ENCODE peak calls at places on chromosomes 12 and 14, in six cellular contexts. Z, I, G, C, P and R are unnamed samples.

GRCh38 chr14:37569729-37570128 is 25.3 kb downstream of the FOXA1 start:
- DNase-seq in Z (no peak), I (no peak), G (no peak), C (no peak), P (no peak), R (no peak)

GRCh38 chr14:53999061-53999488 is 42.5 kb upstream of the BMP4 start:
- DNase-seq in Z (no peak), I (peak), G (no peak), C (no peak), P (peak), R (no peak)

GRCh38 chr14:55609681-55610080 is 29.7 kb downstream of the KTN1 start:
- DNase-seq in Z (no peak), I (peak), G (no peak), C (no peak), P (peak), R (no peak)

GRCh38 chr14:104366931-104367810 is 212.4 kb upstream of the C14orf180 start:
- DNase-seq in Z (no peak), I (no peak), G (no peak), C (no peak), P (no peak), R (no peak)

GRCh38 chr14:58731465-58732330 is 93.9 kb downstream of the DACT1 start:
- DNase-seq in Z (no peak), I (peak), G (no peak), C (no peak), P (peak), R (no peak)

GRCh38 chr12:12835378-12836145 is 22.4 kb downstream of the DDX47 start:
- DNase-seq in Z (no peak), I (no peak), G (no peak), C (no peak), P (peak), R (no peak)

GRCh38 chr12:29148958-29149690 is at the start of gene FAR2:
- DNase-seq in Z (no peak), I (peak), G (peak), C (peak), P (peak), R (no peak)

GRCh38 chr12:19726592-19726991 is 287.3 kb downstream of the AEBP2 start:
- DNase-seq in Z (no peak), I (no peak), G (no peak), C (no peak), P (no peak), R (no peak)

GRCh38 chr14:65281991-65282908 is 130.3 kb upstream of the FUT8 start:
- DNase-seq in Z (no peak), I (peak), G (peak), C (peak), P (peak), R (no peak)

GRCh38 chr14:60304509-60304908 is 55.5 kb downstream of the PPM1A start:
- DNase-seq in Z (no peak), I (no peak), G (peak), C (no peak), P (no peak), R (no peak)

GRCh38 chr14:51004801-51005526 is 60.7 kb upstream of the PYGL start:
- DNase-seq in Z (no peak), I (peak), G (no peak), C (no peak), P (peak), R (no peak)

GRCh38 chr12:52782502-52782901 is 5.4 kb upstream of the KRT76 start:
- DNase-seq in Z (no peak), I (no peak), G (no peak), C (no peak), P (no peak), R (no peak)

GRCh38 chr12:26275313-26276257 is 80.2 kb downstream of the SSPN start:
- DNase-seq in Z (no peak), I (peak), G (no peak), C (no peak), P (no peak), R (no peak)

GRCh38 chr14:70098257-70098809 is 90.4 kb downstream of the SLC8A3 start:
- DNase-seq in Z (no peak), I (peak), G (no peak), C (no peak), P (no peak), R (no peak)

GRCh38 chr12:80262372-80263170 is 163.2 kb downstream of the OTOGL start:
- DNase-seq in Z (no peak), I (no peak), G (no peak), C (no peak), P (peak), R (no peak)

GRCh38 chr12:30980886-30981662 is 54.5 kb downstream of the TSPAN11 start:
- DNase-seq in Z (no peak), I (no peak), G (peak), C (no peak), P (no peak), R (no peak)

GRCh38 chr14:22685467-22685866 is 41.3 kb upstream of the OR6J1 start:
- DNase-seq in Z (no peak), I (no peak), G (no peak), C (no peak), P (no peak), R (no peak)

GRCh38 chr14:92437729-92438280 is 75.8 kb upstream of the RIN3 start:
- DNase-seq in Z (no peak), I (no peak), G (no peak), C (no peak), P (no peak), R (no peak)

GRCh38 chr12:92038476-92038875 is 107.2 kb downstream of the BTG1 start:
- DNase-seq in Z (no peak), I (no peak), G (no peak), C (no peak), P (no peak), R (no peak)

GRCh38 chr12:22653075-22653474 is 28.1 kb downstream of the ETNK1 start:
- DNase-seq in Z (no peak), I (peak), G (no peak), C (no peak), P (peak), R (no peak)

GRCh38 chr14:65472189-65472588 is 59.7 kb downstream of the FUT8 start:
- DNase-seq in Z (no peak), I (no peak), G (no peak), C (no peak), P (no peak), R (no peak)

GRCh38 chr12:11895421-11896064 is 175.2 kb upstream of the BCL2L14 start:
- DNase-seq in Z (no peak), I (no peak), G (no peak), C (no peak), P (no peak), R (no peak)

GRCh38 chr12:85872497-85873091 is 1.5 kb upstream of the NTS start:
- DNase-seq in Z (no peak), I (peak), G (no peak), C (no peak), P (peak), R (no peak)

GRCh38 chr12:117343296-117343695 is 18.1 kb downstream of the NOS1 start:
- DNase-seq in Z (no peak), I (no peak), G (no peak), C (no peak), P (no peak), R (no peak)

GRCh38 chr12:91109148-91109564 is 2.1 kb downstream of the LUM start:
- DNase-seq in Z (peak), I (peak), G (peak), C (no peak), P (peak), R (peak)

GRCh38 chr14:92362781-92363235 is 39.8 kb downstream of the SLC24A4 start:
- DNase-seq in Z (no peak), I (peak), G (no peak), C (no peak), P (peak), R (peak)

GRCh38 chr14:50741571-50741970 is 73.5 kb upstream of the SAV1 start:
- DNase-seq in Z (no peak), I (peak), G (no peak), C (no peak), P (no peak), R (no peak)

GRCh38 chr12:46401703-46402102 is 29.1 kb upstream of the SLC38A2 start:
- DNase-seq in Z (peak), I (peak), G (no peak), C (no peak), P (peak), R (no peak)

GRCh38 chr12:102629262-102629888 is 149.0 kb upstream of the IGF1 start:
- DNase-seq in Z (no peak), I (no peak), G (no peak), C (no peak), P (peak), R (no peak)

GRCh38 chr12:116400671-116401357 is 123.3 kb upstream of the MED13L start:
- DNase-seq in Z (no peak), I (no peak), G (no peak), C (no peak), P (no peak), R (no peak)

GRCh38 chr12:52181757-52182156 is 10.1 kb downstream of the KRT80 start:
- DNase-seq in Z (no peak), I (peak), G (no peak), C (no peak), P (peak), R (no peak)

GRCh38 chr12:4438834-4439596 is 6.6 kb downstream of the FGF6 start:
- DNase-seq in Z (no peak), I (no peak), G (no peak), C (no peak), P (no peak), R (peak)

GRCh38 chr12:115176741-115177400 is 492.9 kb upstream of the TBX3 start:
- DNase-seq in Z (no peak), I (peak), G (no peak), C (no peak), P (no peak), R (no peak)

GRCh38 chr12:127559349-127560040 is 707.5 kb upstream of the TMEM132C start:
- DNase-seq in Z (no peak), I (peak), G (peak), C (peak), P (peak), R (no peak)

GRCh38 chr12:106205208-106206069 is 42.4 kb downstream of the CKAP4 start:
- DNase-seq in Z (no peak), I (no peak), G (peak), C (no peak), P (no peak), R (no peak)

GRCh38 chr12:116916714-116917114 is 6.0 kb downstream of the FBXW8 start:
- DNase-seq in Z (no peak), I (peak), G (peak), C (no peak), P (peak), R (no peak)

GRCh38 chr12:5379737-5380496 is 52.0 kb upstream of the NTF3 start:
- DNase-seq in Z (no peak), I (no peak), G (no peak), C (no peak), P (no peak), R (no peak)

GRCh38 chr14:59161571-59162175 is 26.8 kb upstream of the DAAM1 start:
- DNase-seq in Z (no peak), I (peak), G (no peak), C (peak), P (peak), R (peak)

GRCh38 chr14:103000291-103000921 is 56.9 kb downstream of the CDC42BPB start:
- DNase-seq in Z (no peak), I (no peak), G (no peak), C (no peak), P (no peak), R (no peak)

GRCh38 chr12:49049566-49050224 is 10.9 kb downstream of the KMT2D start:
- DNase-seq in Z (no peak), I (peak), G (no peak), C (no peak), P (peak), R (no peak)